ENCODE peak calls at places on chromosome 2, in seven cellular contexts. X is H9, F is IMR-90, S is neuronal stem cell, R is mesenchymal stem cell, M is trophoblast cell, L is H1. C is an unnamed sample.

GRCh38 chr2:102070058-102070642 is 72.4 kb upstream of the IL1R1 start:
- DNase-seq in R (peak), X (no peak), L (no peak), S (no peak), F (peak), M (no peak), C (no peak)

GRCh38 chr2:60880633-60880987 is 764 bp upstream of the REL start:
- DNase-seq in X (no peak), L (no peak), S (peak), F (no peak), M (no peak), R (no peak), C (no peak)

GRCh38 chr2:190519975-190520767 is 14.4 kb downstream of the NEMP2 start:
- DNase-seq in F (no peak), S (no peak), X (no peak), L (no peak), R (no peak), M (no peak), C (no peak)

GRCh38 chr2:84022810-84023431 is 436.2 kb downstream of the SUCLG1 start:
- DNase-seq in R (peak), X (peak), S (peak), L (no peak), F (peak), M (peak), C (peak)

GRCh38 chr2:28642796-28643195 is 108.8 kb upstream of the PPP1CB start:
- DNase-seq in M (no peak), X (no peak), R (no peak), L (no peak), S (no peak), F (no peak), C (no peak)

GRCh38 chr2:11073791-11074190 is 81.5 kb upstream of the SLC66A3 start:
- DNase-seq in F (peak), S (no peak), R (peak), L (no peak), M (no peak), X (no peak), C (no peak)

GRCh38 chr2:3667151-3667631 is 9.2 kb downstream of the ALLC start:
- DNase-seq in S (no peak), M (no peak), X (no peak), F (peak), L (peak), R (no peak), C (no peak)

GRCh38 chr2:18585526-18585925 is 3.8 kb downstream of the NT5C1B start:
- DNase-seq in F (no peak), M (no peak), S (no peak), X (no peak), R (no peak), L (no peak), C (no peak)

GRCh38 chr2:29528891-29529520 is 392.4 kb downstream of the ALK start:
- DNase-seq in X (no peak), F (peak), R (peak), L (no peak), M (peak), S (no peak), C (no peak)

GRCh38 chr2:207408086-207408794 is 121.5 kb upstream of the CREB1 start:
- DNase-seq in F (no peak), M (no peak), R (no peak), X (no peak), L (no peak), S (no peak), C (peak)

GRCh38 chr2:128169497-128169896 is 78.5 kb downstream of the UGGT1 start:
- DNase-seq in X (no peak), L (no peak), M (no peak), F (peak), R (peak), S (no peak), C (no peak)

GRCh38 chr2:240956161-240956934 is 42.1 kb upstream of the SNED1 start:
- DNase-seq in F (no peak), L (peak), M (no peak), S (no peak), R (no peak), X (peak), C (no peak)

DNA sequence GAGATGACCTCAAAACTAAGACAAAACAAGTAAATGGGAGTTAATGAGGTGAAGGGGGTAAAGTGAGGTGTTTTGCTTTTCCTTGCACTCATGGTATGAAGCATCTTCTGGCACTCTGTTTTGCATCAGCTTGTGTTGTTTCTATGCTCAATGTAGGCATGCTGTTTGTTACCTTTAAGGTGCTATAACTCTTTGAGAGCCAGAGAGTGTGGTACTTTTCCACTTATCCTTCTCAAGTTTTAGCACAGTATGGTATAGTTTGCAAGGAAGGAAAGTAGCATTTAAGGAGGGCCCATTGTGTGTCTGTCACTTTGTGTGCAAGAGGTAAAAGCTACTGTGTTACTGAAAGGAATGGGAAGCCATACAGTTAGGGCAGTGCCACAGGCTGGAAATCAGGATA is 17.5 kb upstream of the CXCR4 start:
- DNase-seq in X (no peak), F (no peak), L (no peak), M (no peak), R (no peak), S (no peak), C (no peak)
- H3K27ac ChIP-seq in X (no peak), F (no peak), L (no peak), M (no peak), R (no peak), S (no peak), C (no peak)

GRCh38 chr2:217142649-217143266 is 282.9 kb upstream of the TNP1 start:
- DNase-seq in F (no peak), X (peak), L (peak), R (peak), S (no peak), M (no peak), C (peak)
- H3K18ac ChIP-seq in F (no peak), X (no peak), L (no peak), R (no peak), S (no peak), M (no peak), C (no peak)

GRCh38 chr2:202270487-202270886 is 4.9 kb downstream of the NOP58 start:
- DNase-seq in M (no peak), S (no peak), R (no peak), X (no peak), L (no peak), F (no peak), C (no peak)
- H2BK5ac ChIP-seq in M (no peak), S (no peak), R (no peak), X (no peak), L (no peak), F (no peak), C (no peak)

DNA sequence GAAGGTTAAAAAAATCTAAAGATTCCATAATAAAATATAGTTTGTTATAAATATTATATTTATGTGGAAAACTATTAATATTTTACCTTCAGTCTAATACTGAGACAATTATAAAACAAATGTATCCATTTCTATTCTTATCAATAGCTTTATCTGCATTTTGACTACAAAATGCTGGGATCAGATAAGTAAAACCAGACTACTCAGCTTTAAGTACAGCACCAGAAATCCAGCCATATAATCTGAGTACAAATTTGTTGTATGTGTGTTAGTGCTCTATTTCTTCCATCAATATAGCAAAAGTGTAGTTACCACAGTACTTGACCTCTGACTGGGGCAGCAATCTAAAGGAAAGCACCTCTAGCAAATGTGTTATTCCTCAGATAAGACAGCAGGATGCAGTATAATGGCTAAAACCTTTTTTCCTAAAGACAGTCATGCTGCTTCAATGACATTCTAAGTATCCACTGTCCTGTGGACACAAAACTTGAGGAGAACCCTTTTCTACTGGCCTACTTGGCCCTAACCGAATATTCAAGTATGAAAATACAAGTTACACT is 68.1 kb downstream of the OLA1 start:
- DNase-seq in M (no peak), X (no peak), L (no peak), S (no peak), R (peak), F (no peak), C (peak)
- H3K27ac ChIP-seq in M (no peak), X (no peak), L (no peak), S (no peak), R (no peak), F (no peak), C (no peak)